ENCODE peak calls at places on chromosomes 13 and 19, in seven cellular contexts. T, Y, K, H, L, B and D are unnamed samples.
A peak's percentile ranks its signal among the peaks of the same experiment; 100 is the strongest.

GRCh38 chr13:74465279-74465678 is 331.1 kb upstream of the KLF12 start:
- DNase-seq in T (no peak), Y (no peak), K (no peak), H (no peak), L (no peak), B (no peak), D (no peak)

GRCh38 chr19:55672418-55672817 is 2.6 kb upstream of the EPN1 start:
- DNase-seq in T (peak; percentile 17), Y (no peak), K (no peak), H (no peak), L (no peak), B (no peak), D (no peak)

GRCh38 chr19:3342246-3342645 is 24.1 kb upstream of the NFIC start:
- DNase-seq in T (no peak), Y (no peak), K (no peak), H (no peak), L (no peak), B (no peak), D (no peak)

GRCh38 chr13:107743983-107744382 is 471.4 kb downstream of the LIG4 start:
- DNase-seq in T (peak; percentile 26), Y (no peak), K (no peak), H (no peak), L (no peak), B (peak; percentile 27), D (no peak)

GRCh38 chr13:80011448-80012212 is 329.3 kb downstream of the SPRY2 start:
- DNase-seq in T (peak; percentile 64), Y (peak; percentile 6), K (no peak), H (no peak), L (peak; percentile 38), B (no peak), D (no peak)

GRCh38 chr13:39107484-39108040 is 69.3 kb downstream of the NHLRC3 start:
- DNase-seq in T (no peak), Y (no peak), K (no peak), H (no peak), L (no peak), B (no peak), D (no peak)

GRCh38 chr19:30076751-30077670 is 135.0 kb downstream of the URI1 start:
- DNase-seq in T (no peak), Y (no peak), K (no peak), H (no peak), L (no peak), B (no peak), D (no peak)

GRCh38 chr19:48845384-48845783 is 9.1 kb upstream of the HSD17B14 start:
- DNase-seq in T (no peak), Y (no peak), K (no peak), H (no peak), L (no peak), B (no peak), D (no peak)

GRCh38 chr13:60351326-60351725 is 45.7 kb upstream of the TDRD3 start:
- DNase-seq in T (peak; percentile 80), Y (no peak), K (peak; percentile 9), H (no peak), L (no peak), B (peak; percentile 40), D (peak; percentile 19)

GRCh38 chr13:23966691-23967615 is 69.7 kb upstream of the C1QTNF9B start:
- DNase-seq in T (peak; percentile 20), Y (no peak), K (no peak), H (no peak), L (peak; percentile 42), B (peak; percentile 37), D (no peak)

GRCh38 chr19:42098781-42099180 is 22.8 kb downstream of the ZNF574 start:
- DNase-seq in T (no peak), Y (peak; percentile 88), K (peak; percentile 21), H (no peak), L (no peak), B (no peak), D (no peak)

GRCh38 chr19:3511506-3512251 is 5.6 kb downstream of the FZR1 start:
- DNase-seq in T (no peak), Y (no peak), K (no peak), H (no peak), L (no peak), B (no peak), D (no peak)

DNA sequence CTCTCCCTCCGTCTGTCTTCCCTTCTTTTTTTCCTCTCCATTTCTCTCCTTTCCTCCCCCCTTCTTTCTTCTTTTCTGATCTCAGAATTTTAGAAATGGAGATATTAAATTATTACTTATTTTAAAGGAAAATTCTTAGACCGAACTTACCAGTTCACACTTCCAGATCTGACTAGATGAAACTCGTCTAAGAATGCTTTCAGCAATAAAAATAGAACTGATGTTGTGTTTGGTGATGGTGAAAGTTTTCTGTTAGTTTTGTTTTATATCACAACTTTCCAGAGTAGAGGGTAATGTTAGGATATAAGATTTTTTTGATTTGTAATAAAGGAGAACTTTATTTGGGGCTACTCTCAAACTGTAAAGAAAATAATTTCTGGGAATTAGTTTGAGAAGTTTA is 29.9 kb downstream of the UCHL3 start:
- DNase-seq in T (no peak), Y (no peak), K (no peak), H (no peak), L (no peak), B (no peak), D (no peak)
- H3K4me3 ChIP-seq in T (no peak overlapping the region), Y (no peak overlapping the region), K (no peak overlapping the region), H (no peak overlapping the region), L (no peak overlapping the region), B (no peak overlapping the region), D (no peak overlapping the region)

GRCh38 chr13:41900918-41901317 is 60.0 kb downstream of the VWA8 start:
- DNase-seq in T (no peak), Y (no peak), K (peak; percentile 33), H (no peak), L (no peak), B (peak; percentile 4), D (peak; percentile 15)

GRCh38 chr13:41909524-41909923 is 51.4 kb downstream of the VWA8 start:
- DNase-seq in T (no peak), Y (no peak), K (peak; percentile 87), H (no peak), L (no peak), B (no peak), D (peak; percentile 68)

DNA sequence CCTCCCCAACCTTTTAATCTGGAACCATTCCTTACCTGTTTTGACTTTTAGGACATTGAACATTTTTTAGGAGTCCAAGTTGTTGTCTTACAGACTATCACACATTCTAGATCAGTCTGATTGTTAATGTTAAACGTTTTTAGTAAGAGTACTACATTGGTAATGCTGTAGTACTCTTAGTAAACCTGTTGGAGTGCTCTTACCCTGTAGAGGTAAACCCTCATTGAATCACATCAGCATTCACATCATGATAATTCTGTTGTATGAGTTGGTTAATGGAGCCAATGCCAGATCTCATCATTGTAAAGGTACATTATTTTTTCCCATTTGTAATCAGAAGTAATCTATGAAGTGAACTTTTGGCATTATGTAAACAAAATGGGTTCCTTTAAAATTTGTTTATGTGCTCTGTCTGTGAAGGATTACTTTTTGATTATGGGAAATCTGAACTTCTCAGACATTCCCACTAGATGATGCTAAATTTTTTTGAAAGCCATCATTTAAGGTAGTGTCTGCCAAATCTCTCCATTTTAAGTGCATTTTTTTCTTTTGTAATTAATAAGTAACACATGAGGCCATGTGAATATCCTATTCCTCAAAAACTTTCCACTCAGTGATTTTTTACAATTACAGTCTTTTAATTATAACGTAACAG is 55.2 kb downstream of the VWA8 start:
- DNase-seq in T (peak; percentile 59), Y (no peak), K (peak; percentile 68), H (no peak), L (no peak), B (peak; percentile 54), D (peak; percentile 72)
- TF ChIP-seq CTCF in T (peak; percentile 67), Y (peak; percentile 30), K (peak; percentile 76), H (peak; percentile 5), L (no peak), B (peak; percentile 72), D (peak; percentile 64)

DNA sequence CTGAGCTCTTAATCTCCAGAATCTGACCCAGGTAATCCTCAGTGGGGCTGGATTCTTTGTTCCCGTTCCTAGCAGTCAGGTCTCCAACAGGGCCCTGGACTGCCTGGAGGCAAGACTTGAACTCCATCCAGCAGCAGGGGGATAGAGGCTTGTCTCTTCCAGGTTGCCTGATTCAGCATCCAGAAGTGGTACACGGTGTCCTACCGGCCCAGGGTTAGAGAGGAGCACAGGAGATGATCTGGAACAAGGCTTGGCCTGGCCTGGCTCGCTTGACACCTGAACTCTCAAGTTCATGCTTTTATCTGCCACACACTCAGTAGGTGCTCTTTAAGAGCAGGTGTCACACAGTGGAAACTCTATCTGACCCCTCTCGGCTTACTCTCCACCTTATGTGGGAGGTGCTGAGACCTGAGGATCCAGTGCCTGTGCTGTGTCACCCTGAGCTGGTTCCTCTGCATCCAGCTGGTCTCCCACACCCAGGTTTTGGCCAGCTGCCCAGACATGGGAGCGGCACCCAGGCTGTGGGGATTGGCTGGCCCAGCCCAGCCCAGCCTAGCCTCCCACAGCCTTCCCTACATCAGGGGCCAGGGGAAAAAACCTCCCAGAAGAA is at the start of gene CYP4F3:
- DNase-seq in T (no peak), Y (peak; percentile 67), K (peak; percentile 81), H (peak; percentile 52), L (peak; percentile 98), B (peak; percentile 87), D (peak; percentile 79)
- H3K4me3 ChIP-seq in T (no peak within 1 kb of the TSS), Y (no peak within 1 kb of the TSS), K (no peak within 1 kb of the TSS), H (no peak within 1 kb of the TSS), L (no peak within 1 kb of the TSS), B (no peak within 1 kb of the TSS), D (no peak within 1 kb of the TSS)

GRCh38 chr19:4980087-4980486 is 11.2 kb downstream of the KDM4B start:
- DNase-seq in T (no peak), Y (no peak), K (peak; percentile 40), H (no peak), L (no peak), B (no peak), D (peak; percentile 33)

GRCh38 chr19:4979211-4979807 is 10.4 kb downstream of the KDM4B start:
- DNase-seq in T (no peak), Y (peak; percentile 40), K (no peak), H (no peak), L (no peak), B (no peak), D (no peak)

GRCh38 chr19:4981681-4981958 is 12.7 kb downstream of the KDM4B start:
- DNase-seq in T (no peak), Y (no peak), K (no peak), H (no peak), L (no peak), B (no peak), D (no peak)

GRCh38 chr19:4983346-4984105 is 14.6 kb downstream of the KDM4B start:
- DNase-seq in T (no peak), Y (no peak), K (no peak), H (no peak), L (no peak), B (no peak), D (no peak)

GRCh38 chr19:4980838-4981680 is 12.1 kb downstream of the KDM4B start:
- DNase-seq in T (no peak), Y (no peak), K (no peak), H (no peak), L (no peak), B (no peak), D (no peak)
- TF ChIP-seq CTCF in T (no peak), Y (no peak), K (no peak), H (no peak), L (no peak), B (no peak), D (no peak)

DNA sequence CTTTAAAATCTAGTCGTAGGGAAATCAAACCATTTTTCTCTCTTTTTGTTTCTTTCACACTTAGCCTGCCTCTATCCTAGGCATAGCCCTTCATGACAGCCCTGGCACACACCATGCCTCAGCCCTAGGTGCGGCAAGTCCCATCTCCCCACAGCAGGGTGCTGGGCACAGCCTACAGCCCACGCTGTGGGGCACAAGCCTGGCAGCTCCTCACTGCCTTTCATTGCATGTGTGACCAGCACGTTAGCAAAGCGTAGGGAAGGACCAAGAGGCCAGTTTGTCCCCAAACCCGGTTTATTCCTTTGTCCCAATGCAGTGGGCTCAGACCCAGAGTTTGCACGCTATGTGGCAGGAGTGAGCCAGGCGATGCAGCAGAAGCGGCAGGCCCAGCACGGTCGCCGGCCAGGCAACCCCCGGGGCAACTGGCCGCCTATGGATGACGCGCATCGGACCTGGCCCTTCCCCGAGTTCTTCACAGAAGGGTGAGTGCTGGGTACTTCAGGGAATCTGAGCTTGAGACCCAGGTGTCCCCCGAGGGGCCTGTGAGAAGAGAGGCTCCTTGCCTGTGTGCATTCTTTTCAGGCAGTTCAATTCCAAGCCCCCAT is 17.3 kb upstream of the GPI start:
- DNase-seq in T (no peak), Y (no peak), K (no peak), H (no peak), L (no peak), B (no peak), D (no peak)
- H3K4me3 ChIP-seq in T (no peak overlapping the region), Y (no peak overlapping the region), K (no peak overlapping the region), H (no peak overlapping the region), L (no peak overlapping the region), B (no peak overlapping the region), D (no peak overlapping the region)